ENCODE peak calls at places on chromosomes 6 and 20, in nine cellular contexts. I, C, U, W, G, A, S, P and X are unnamed samples. For H3K4me1, the result is how much of the 10 kb centered on the place peaks cover.

GRCh38 chr6:148343383-148343782 is 745 bp downstream of the SASH1 start:
- DNase-seq in I (no peak), C (no peak), U (no peak), W (no peak), G (no peak), A (no peak), S (no peak), P (no peak), X (no peak)

GRCh38 chr20:34891166-34892062 is 15.0 kb downstream of the ACSS2 start:
- DNase-seq in I (no peak), C (no peak), U (no peak), W (no peak), G (no peak), A (peak), S (no peak), P (no peak), X (no peak)

GRCh38 chr20:50405235-50405914 is 104.8 kb upstream of the PTPN1 start:
- DNase-seq in I (no peak), C (no peak), U (peak), W (no peak), G (no peak), A (no peak), S (no peak), P (no peak), X (no peak)

GRCh38 chr6:104050455-104050854 is 809.3 kb downstream of the HACE1 start:
- DNase-seq in I (no peak), C (no peak), U (no peak), W (no peak), G (no peak), A (no peak), S (no peak), P (no peak), X (no peak)

GRCh38 chr6:119158057-119158848 is 79.8 kb upstream of the FAM184A start:
- DNase-seq in I (peak), C (peak), U (no peak), W (no peak), G (no peak), A (no peak), S (no peak), P (peak), X (peak)

GRCh38 chr20:62412194-62413024 is 5.3 kb upstream of the CABLES2 start:
- DNase-seq in I (no peak), C (no peak), U (peak), W (no peak), G (peak), A (no peak), S (no peak), P (no peak), X (no peak)

GRCh38 chr20:56383334-56383733 is 8.7 kb downstream of the AURKA start:
- DNase-seq in I (no peak), C (no peak), U (no peak), W (no peak), G (no peak), A (no peak), S (no peak), P (no peak), X (no peak)

GRCh38 chr6:138656278-138656803 is 117.2 kb upstream of the CCDC28A start:
- DNase-seq in I (no peak), C (no peak), U (no peak), W (no peak), G (no peak), A (no peak), S (no peak), P (no peak), X (no peak)

GRCh38 chr20:50062006-50062838 is 50.7 kb downstream of the UBE2V1 start:
- DNase-seq in I (no peak), C (no peak), U (no peak), W (no peak), G (no peak), A (no peak), S (no peak), P (no peak), X (no peak)

GRCh38 chr6:147382945-147383554 is 125.4 kb upstream of the SAMD5 start:
- DNase-seq in I (no peak), C (no peak), U (peak), W (no peak), G (no peak), A (no peak), S (no peak), P (no peak), X (no peak)

GRCh38 chr6:166307981-166308768 is at the start of gene PRR18:
- DNase-seq in I (no peak), C (no peak), U (no peak), W (no peak), G (no peak), A (no peak), S (peak), P (no peak), X (no peak)
- TF ChIP-seq POLR2A in I (no peak), C (no peak), U (no peak), W (no peak), G (no peak), A (no peak), S (no peak), P (no peak), X (no peak)

DNA sequence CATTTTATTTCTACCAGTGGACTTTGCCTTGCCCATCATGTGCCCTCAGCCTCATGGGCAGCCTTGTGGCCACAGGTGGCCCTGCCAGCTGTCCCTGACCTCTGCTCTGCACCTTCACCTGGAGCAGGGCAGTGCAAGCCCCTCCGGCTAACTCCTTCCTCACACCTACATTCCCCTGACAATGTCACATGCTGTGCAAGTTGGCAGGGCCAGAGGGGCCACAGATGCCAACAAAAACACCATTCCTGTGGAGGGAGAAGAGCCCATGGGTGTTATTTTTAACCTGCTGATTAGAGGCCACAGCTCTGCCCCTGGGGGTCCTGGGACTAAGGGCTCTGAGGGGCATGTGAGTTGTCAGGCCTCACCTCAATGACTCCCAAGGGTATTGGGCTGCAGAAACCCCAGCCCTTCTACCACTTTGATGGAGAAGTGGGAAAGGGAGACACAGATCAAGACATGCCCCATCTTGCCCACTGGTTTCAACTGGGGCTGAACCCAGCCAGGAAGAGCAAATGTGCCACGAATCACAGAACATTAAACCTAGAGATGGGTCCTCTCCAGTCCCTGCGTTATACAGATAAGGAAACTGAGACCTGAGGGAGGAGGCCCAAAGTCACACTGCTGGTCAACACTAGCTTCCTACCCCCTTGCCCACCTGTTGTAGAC is 65.0 kb downstream of the MRPL14 start:
- DNase-seq in I (no peak), C (no peak), U (no peak), W (no peak), G (no peak), A (no peak), S (no peak), P (no peak), X (no peak)
- H3K4me1 ChIP-seq in I (half or more), C (under half), U (half or more), W (under half), G (under half), A (half or more), S (under half), P (under half), X (half or more)

DNA sequence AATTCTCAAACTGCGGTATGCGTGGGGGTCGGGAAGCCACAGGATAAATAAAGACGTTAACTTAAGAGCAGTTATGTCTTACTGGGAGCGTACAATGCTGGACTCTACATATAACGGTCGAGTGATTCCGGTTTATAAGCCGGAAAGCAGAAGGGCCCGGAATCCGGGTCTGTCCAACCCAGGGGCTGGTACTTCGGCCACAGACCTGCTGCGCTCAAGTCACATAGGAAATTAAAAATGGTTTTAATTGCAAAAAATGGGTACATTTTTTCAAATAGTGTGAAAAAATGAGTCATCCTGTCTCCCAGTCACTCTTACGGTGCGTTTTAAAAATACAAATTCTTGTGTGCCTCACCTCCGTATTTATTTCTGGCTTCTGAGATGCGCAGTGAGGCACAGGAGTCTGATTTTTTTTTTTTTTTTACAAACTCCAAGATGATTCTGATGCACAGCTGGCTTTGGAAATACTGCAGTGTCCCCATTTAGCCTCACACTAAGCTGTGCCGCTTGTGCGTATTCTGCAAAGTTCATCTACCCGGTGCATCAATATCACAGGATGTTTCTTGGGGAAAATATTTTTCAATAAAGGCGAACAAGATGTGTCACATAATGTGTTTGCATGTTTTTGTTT is 1.0 kb downstream of the PCIF1 start:
- DNase-seq in I (no peak), C (no peak), U (no peak), W (no peak), G (no peak), A (no peak), S (no peak), P (no peak), X (no peak)
- TF ChIP-seq POLR2A in I (no peak), C (peak), U (no peak), W (peak), G (no peak), A (no peak), S (peak), P (peak), X (no peak)

DNA sequence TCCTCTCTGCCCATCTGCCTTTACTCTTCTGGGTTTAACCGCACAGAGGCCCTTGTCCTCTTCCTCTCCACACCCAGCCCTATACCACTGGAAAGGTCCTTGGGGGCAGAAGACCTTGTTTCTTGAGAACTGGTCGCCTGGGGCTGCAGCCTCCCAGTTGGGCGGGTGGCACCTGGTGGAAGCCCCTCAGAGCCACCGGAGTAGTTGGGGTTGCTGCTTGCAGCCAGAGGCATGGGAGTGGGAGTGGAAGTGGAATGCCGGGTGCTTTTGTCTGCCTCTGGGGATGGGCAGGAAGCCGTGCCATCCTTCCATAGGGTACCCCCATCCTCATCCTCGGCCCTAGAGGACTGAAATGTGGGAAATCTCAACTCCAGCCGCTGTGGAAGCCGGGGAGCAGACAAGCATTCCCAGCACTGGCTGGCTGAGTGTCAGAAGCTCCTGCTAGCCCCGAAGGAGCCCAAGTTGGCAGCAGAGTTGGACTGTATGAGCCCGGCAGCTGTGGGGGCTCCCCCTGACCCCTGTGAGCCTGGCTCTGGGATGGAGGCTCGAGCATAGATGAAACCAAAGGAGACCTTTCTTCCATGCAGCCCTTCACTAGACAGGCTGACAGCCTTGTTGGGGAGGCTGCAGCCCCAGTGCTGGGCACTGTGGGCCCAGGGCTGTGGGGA is 1.2 kb downstream of the VSTM2L start:
- DNase-seq in I (no peak), C (no peak), U (no peak), W (no peak), G (no peak), A (no peak), S (no peak), P (no peak), X (no peak)
- H3K4me1 ChIP-seq in I (under half), C (under half), U (under half), W (under half), G (under half), A (under half), S (under half), P (under half), X (under half)

DNA sequence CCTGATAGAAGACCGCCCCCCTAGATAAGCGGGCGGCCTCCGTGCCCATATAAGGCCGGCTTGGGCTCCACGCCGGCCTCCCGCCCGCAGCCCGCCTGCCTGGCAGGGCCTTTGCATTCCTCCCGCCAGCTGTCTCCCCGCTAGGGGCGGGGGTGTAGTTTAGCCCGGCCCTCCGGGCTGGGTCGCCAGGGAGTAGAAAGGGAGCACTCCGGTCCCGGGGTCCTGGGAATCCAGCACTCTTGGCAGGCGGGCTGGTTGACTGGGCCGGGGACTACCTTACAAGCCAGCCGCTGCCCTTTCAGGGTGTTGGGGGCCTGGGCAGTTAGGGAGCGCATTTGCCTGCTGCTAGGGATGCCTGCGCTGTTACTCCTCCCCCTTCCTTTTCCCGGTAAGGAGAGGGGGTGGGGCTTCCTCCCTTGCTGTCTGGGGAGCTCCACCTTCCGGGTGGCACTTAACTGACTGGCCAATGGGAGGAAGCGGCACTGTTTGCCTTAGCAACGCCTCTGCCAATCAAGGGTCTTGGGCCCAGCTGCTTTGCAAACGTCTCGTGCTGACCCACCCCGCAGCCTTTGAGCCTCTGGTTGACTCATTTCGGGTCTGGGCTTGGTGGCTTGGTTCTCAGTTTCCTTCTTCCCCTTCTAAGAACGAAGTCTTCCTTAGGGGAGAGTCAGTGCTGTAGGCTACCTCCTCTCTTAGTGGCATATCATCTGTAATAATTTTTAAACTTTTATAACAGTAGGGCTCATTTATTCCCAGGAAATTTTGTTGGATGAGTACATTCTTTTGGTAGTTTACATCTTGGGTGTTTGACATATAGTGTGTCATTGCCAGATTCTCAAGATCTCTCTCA is 3.4 kb downstream of the SRF start:
- DNase-seq in I (peak), C (peak), U (peak), W (peak), G (peak), A (peak), S (peak), P (peak), X (peak)
- TF ChIP-seq POLR2A in I (peak), C (peak), U (peak), W (peak), G (peak), A (no peak), S (no peak), P (peak), X (peak)

GRCh38 chr6:17202526-17202925 is 78.6 kb upstream of the RBM24 start:
- DNase-seq in I (no peak), C (no peak), U (no peak), W (no peak), G (peak), A (no peak), S (no peak), P (no peak), X (no peak)

GRCh38 chr6:17197607-17198006 is 83.6 kb upstream of the RBM24 start:
- DNase-seq in I (no peak), C (no peak), U (no peak), W (no peak), G (no peak), A (no peak), S (no peak), P (no peak), X (no peak)

GRCh38 chr6:17204548-17204947 is 76.6 kb upstream of the RBM24 start:
- DNase-seq in I (no peak), C (no peak), U (no peak), W (no peak), G (no peak), A (no peak), S (no peak), P (no peak), X (no peak)

GRCh38 chr6:17200395-17200794 is 80.8 kb upstream of the RBM24 start:
- DNase-seq in I (no peak), C (no peak), U (no peak), W (no peak), G (no peak), A (no peak), S (no peak), P (no peak), X (no peak)
- H3K4me1 ChIP-seq in I (under half), C (under half), U (under half), W (under half), G (under half), A (under half), S (under half), P (under half), X (under half)

DNA sequence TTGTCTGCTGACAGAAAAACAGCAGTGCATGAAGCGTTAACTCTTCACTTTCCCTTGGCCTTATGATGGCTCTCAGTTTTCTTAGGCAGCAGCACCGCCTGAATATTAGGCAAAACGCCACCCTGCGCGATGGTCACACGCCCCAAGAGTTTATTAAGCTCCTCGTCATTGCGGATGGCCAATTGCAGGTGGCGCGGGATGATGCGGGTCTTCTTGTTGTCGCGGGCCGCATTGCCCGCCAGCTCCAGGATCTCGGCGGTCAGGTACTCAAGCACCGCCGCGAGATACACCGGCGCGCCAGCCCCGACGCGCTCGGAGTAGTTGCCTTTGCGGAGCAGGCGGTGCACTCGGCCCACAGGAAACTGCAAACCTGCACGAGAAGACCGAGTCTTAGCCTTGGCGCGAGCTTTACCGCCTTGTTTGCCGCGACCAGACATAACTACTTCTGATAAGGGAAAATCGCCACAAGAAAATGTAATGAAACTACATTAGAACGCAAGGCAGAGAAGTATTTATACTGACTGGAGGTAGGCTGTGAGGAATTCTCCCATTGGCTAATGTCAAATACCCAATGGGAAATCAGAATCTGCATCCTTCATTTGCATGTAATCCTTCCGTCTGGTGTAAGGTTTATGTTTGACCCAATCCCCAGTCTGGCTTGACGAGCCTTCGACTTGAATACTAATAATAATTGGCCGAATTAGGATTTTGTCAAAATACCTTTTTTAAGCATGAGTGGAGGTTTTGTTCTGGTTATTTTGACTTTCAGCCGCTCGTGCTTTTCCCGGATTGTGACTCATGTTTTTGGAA is 53.9 kb upstream of the HFE start:
- DNase-seq in I (peak), C (no peak), U (peak), W (peak), G (peak), A (peak), S (peak), P (peak), X (no peak)
- TF ChIP-seq POLR2A in I (peak), C (peak), U (peak), W (peak), G (peak), A (peak), S (peak), P (peak), X (peak)

DNA sequence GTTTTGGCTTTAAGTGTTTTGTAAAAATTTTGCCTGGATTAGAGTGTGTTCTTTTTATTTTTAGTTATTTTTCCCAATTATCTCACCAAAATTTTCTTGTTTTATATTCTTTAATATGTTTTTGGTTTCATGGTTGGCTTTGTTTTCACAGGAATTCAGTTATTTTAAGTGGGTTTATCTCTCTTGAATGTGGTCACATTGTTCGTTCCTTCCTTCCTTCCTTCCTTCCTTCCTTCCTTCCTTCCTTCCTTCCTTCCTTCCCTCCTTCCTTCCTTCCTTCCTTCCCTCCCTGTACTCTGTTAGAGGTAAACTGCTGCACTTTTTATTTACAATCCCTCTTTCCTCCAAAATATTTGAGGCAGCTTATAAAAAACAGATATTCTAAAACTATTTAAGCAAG is 672.9 kb upstream of the CITED2 start:
- DNase-seq in I (no peak), C (no peak), U (no peak), W (no peak), G (no peak), A (no peak), S (no peak), P (no peak), X (no peak)
- H3K4me1 ChIP-seq in I (under half), C (under half), U (under half), W (under half), G (under half), A (under half), S (under half), P (under half), X (under half)

GRCh38 chr6:155185544-155185943 is 78.3 kb upstream of the CLDN20 start:
- DNase-seq in I (no peak), C (no peak), U (no peak), W (no peak), G (peak), A (no peak), S (no peak), P (no peak), X (no peak)

GRCh38 chr6:155181498-155181897 is 82.3 kb upstream of the CLDN20 start:
- DNase-seq in I (no peak), C (no peak), U (peak), W (no peak), G (no peak), A (no peak), S (no peak), P (no peak), X (no peak)

GRCh38 chr6:155186052-155186658 is 77.7 kb upstream of the CLDN20 start:
- DNase-seq in I (no peak), C (no peak), U (no peak), W (no peak), G (no peak), A (no peak), S (no peak), P (no peak), X (no peak)

GRCh38 chr6:155182103-155182502 is 81.7 kb upstream of the CLDN20 start:
- DNase-seq in I (no peak), C (no peak), U (no peak), W (no peak), G (no peak), A (no peak), S (no peak), P (no peak), X (no peak)

GRCh38 chr6:155183095-155183494 is 80.7 kb upstream of the CLDN20 start:
- DNase-seq in I (no peak), C (no peak), U (no peak), W (no peak), G (no peak), A (no peak), S (no peak), P (no peak), X (no peak)
- TF ChIP-seq POLR2A in I (no peak), C (no peak), U (no peak), W (no peak), G (no peak), A (no peak), S (no peak), P (no peak), X (no peak)

GRCh38 chr6:39215640-39216158 is 13.6 kb downstream of the KCNK5 start:
- DNase-seq in I (no peak), C (no peak), U (no peak), W (no peak), G (peak), A (no peak), S (no peak), P (no peak), X (no peak)
- H3K4me1 ChIP-seq in I (under half), C (under half), U (under half), W (under half), G (half or more), A (under half), S (under half), P (under half), X (under half)